ENCODE peak calls at places on chromosomes 13 and 19, in eight cellular contexts. M is heart left ventricle, H is Panc1, I is neural progenitor cell, Q is AG10803, F is fibroblast of lung, V is IMR-90, C is cardiac fibroblast. X is an unnamed sample.

GRCh38 chr19:47542030-47542475 is 27.2 kb upstream of the NAPA start:
- DNase-seq in Q (peak), V (peak), H (no peak), I (no peak), M (no peak), C (peak), F (peak), X (no peak)

GRCh38 chr19:50646074-50646807 is 3.0 kb upstream of the C19orf81 start:
- DNase-seq in Q (peak), H (no peak), C (peak), F (peak), I (no peak), M (no peak), V (peak), X (no peak)

GRCh38 chr19:47374876-47375693 is 26.0 kb downstream of the DHX34 start:
- DNase-seq in C (no peak), M (no peak), I (no peak), H (no peak), V (no peak), Q (no peak), F (no peak), X (no peak)

GRCh38 chr19:10033614-10034013 is 20.3 kb downstream of the RDH8 start:
- DNase-seq in Q (no peak), H (no peak), M (no peak), V (no peak), I (no peak), F (no peak), C (no peak), X (no peak)

GRCh38 chr19:32224371-32225244 is 120.8 kb upstream of the ZNF507 start:
- DNase-seq in F (peak), C (peak), V (peak), H (no peak), Q (peak), I (peak), M (peak), X (peak)

GRCh38 chr13:86174632-86175031 is 375.4 kb upstream of the SLITRK6 start:
- DNase-seq in V (no peak), F (no peak), C (no peak), I (no peak), M (no peak), H (no peak), Q (no peak), X (no peak)

GRCh38 chr19:2327773-2328400 is 499 bp downstream of the LSM7 start:
- DNase-seq in C (peak), I (peak), Q (peak), V (peak), F (peak), H (no peak), M (no peak), X (no peak)

GRCh38 chr19:31513841-31514240 is 164.6 kb upstream of the TSHZ3 start:
- DNase-seq in C (no peak), V (no peak), F (no peak), Q (no peak), H (no peak), I (no peak), M (no peak), X (no peak)

GRCh38 chr13:88450515-88450914 is 779.3 kb downstream of the SLITRK5 start:
- DNase-seq in H (no peak), Q (no peak), M (no peak), I (no peak), C (no peak), F (no peak), V (no peak), X (no peak)

GRCh38 chr19:12527034-12527836 is 24.0 kb downstream of the ZNF564 start:
- DNase-seq in Q (peak), I (peak), V (peak), H (no peak), C (peak), M (no peak), F (peak), X (no peak)

DNA sequence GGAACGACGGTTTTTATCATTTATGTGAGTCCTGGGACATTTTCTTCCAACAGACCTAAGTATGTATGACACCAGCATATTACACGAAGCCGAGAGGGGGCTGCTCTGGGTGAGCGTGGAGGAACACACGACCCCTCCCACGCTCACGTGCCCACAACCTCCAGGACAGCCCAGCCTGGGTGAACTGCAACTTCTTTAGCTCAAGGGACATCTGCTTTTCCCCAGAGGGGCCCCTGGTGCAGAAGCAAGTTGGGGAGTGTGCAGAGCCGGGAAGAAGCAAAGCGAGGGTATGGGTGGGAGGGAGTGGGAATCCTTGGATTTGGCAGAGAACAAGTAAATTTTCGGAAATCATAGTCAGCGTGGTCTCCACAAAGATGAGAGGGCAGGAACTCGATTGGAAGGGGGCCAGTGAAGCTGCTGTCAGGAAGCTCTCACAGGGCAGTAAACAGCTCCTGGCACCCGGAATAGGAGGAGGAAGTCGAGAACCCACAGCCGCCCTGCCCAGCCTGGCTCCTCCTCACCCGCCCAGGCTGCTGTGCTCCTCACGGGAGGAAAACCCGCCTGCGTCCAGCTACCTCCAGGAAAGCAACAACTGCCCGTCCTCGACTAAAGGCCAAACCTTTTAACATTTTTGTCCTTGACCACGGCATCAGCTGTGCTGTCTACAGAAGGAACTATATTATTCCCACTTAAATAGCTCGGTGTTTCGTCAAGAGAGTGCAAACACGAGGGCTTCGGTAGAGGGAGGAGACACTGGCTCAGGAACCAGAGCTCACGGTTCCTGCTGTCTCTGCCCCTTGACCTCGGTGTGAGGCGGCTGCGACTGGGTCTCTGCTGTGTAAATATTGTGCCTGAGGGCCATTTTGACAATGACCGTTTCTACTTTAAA is 17.2 kb upstream of the CFAP97D2 start:
- DNase-seq in V (peak), H (no peak), M (no peak), C (peak), F (peak), Q (peak), I (no peak), X (peak)
- H3K4me3 ChIP-seq in V (no peak), H (no peak), M (no peak), C (no peak), F (peak), Q (peak), I (no peak), X (no peak)

DNA sequence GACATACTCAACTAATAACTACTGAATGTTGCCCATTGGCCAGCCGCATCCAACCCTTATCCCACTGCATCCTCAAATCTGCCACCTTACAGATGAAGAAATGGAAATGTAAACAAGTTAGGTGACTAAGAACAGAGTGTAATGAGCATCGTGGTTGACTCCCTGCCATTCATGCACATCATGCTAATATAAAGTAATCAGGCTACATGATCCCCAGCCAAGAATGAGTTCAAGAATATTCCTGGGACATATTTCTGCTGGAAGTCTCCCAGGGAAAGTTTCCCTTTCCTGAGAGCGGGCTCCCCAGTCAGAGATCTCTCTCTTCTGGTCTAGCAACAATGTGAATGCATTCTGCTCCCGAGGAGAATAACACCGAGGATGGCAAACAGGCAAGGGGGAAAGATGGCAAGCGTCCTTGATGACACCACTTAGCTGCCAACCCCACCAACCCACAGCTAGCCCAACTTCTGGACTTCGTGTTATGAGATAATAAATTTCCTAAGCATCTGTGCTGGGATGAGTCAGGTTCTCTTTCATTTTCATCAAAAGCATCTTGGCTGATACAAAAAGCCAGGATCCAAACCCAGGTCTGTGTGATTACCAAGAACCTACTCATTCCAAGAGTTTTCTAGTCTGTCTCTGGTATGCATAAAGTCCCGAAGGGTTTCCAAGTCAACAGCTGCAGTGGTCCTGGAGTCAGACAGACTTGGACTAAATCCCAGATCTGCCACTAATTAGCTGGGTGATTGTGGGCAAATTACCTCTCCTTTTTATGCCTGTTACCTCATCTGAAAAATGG is 55.7 kb upstream of the SERP2 start:
- DNase-seq in V (peak), F (peak), H (no peak), I (no peak), C (no peak), M (no peak), Q (peak), X (no peak)
- H3K4me3 ChIP-seq in V (no peak), F (peak), H (no peak), I (no peak), C (no peak), M (no peak), Q (peak), X (peak)

GRCh38 chr19:58262922-58263296 is 15.8 kb upstream of the ZNF8 start:
- DNase-seq in M (no peak), C (no peak), V (no peak), F (no peak), H (no peak), Q (no peak), I (no peak), X (no peak)
- H3K4me3 ChIP-seq in M (no peak), C (no peak), V (no peak), F (no peak), H (no peak), Q (no peak), I (peak), X (no peak)

GRCh38 chr19:7730286-7731217 is 1.4 kb downstream of the CLEC4G start:
- DNase-seq in I (no peak), F (no peak), C (no peak), Q (no peak), V (no peak), H (no peak), M (no peak), X (no peak)
- H3K4me3 ChIP-seq in I (no peak), F (no peak), C (no peak), Q (no peak), V (no peak), H (no peak), M (no peak), X (no peak)

GRCh38 chr13:49134305-49134704 is 85.8 kb upstream of the MLNR start:
- DNase-seq in Q (no peak), F (no peak), I (no peak), H (no peak), M (no peak), V (no peak), C (no peak), X (no peak)
- H3K4me3 ChIP-seq in Q (no peak), F (no peak), I (no peak), H (no peak), M (no peak), V (no peak), C (no peak), X (no peak)

DNA sequence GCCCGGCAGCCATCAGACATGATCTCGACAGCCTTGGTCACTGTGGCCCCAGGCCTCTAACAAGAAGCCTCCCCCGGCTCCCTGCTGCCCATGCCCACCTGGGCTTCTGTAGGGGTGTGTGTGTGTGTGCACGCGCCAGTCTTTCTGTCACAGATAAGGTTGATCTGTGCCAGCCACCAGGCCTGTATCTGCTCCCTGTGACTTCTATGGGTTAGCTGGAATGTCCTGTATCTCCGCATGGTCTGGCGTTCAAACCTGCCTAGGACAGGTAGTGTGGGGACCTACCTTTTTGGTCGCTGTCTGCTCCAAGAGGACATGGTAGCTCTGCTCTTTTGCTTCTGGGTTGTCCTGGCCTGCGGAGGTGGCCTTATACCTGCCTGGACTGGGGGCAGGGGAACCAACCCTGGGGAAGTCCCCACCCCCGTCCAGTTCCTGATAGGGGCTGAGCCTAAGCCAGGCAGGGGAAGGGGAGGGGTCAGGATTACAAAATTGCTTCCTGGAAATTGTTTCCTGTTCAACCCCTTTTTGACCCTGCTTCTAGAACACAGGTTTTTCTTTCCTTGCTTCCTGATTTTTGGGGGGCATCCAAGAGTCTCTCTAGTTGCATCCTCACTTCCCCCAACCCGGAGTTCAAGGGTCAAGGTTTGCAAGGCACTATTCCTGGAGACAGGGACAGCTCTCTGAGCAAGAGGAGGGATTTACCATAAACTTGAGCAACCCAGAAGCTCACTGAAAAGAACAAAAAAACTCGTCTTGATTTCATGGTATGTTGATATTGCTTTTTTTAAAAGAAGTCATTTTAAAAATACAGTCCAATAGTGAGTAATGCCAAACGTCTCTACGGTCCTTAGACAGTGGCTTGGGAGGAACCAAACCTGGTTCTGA is at the start of gene LRG1:
- DNase-seq in Q (no peak), F (no peak), I (no peak), H (no peak), M (no peak), V (no peak), C (peak), X (no peak)
- H3K4me3 ChIP-seq in Q (no peak), F (no peak), I (no peak), H (no peak), M (no peak), V (no peak), C (no peak), X (no peak)

DNA sequence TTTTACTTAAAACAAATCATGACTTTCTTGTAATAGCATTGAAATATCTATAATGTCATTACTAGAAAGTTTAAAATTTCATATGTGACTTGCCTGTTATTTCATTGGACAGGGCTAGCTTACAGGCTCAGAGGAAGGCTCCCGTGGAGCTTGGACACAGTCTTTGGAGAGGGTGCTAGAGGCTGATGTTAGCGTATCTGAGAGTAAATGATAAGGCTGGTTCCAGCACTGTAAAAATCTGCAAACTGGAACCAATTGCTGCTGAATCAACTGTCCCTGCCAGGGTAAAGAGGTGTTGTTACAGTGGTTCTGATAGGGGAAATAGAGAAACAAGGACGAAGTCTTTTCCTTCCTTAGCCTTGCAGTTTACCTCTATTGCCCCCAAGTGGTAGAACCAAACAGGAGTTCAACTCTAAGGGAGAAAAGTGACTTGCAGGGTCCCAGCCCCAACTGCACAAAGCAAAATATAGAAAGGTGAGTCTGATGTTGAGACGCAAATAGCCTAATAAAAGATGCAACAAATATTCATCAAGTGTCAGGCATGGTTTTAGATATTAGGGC is 901.7 kb downstream of the DIAPH3 start:
- DNase-seq in M (no peak), I (peak), H (no peak), Q (no peak), V (peak), C (peak), F (no peak), X (no peak)
- H3K4me3 ChIP-seq in M (no peak), I (no peak), H (no peak), Q (no peak), V (no peak), C (no peak), F (no peak), X (no peak)

GRCh38 chr19:5681446-5682292 is 842 bp downstream of the HSD11B1L start:
- DNase-seq in C (no peak), H (no peak), Q (no peak), I (no peak), F (no peak), M (no peak), V (no peak), X (no peak)
- H3K4me3 ChIP-seq in C (peak), H (peak), Q (peak), I (peak), F (peak), M (peak), V (peak), X (peak)

GRCh38 chr19:49472936-49473335 is 1.1 kb upstream of the FLT3LG start:
- DNase-seq in H (no peak), I (no peak), V (no peak), C (no peak), M (no peak), Q (no peak), F (no peak), X (no peak)
- H3K4me3 ChIP-seq in H (no peak), I (no peak), V (no peak), C (no peak), M (no peak), Q (no peak), F (no peak), X (no peak)

GRCh38 chr19:41569481-41570150 is 6.3 kb upstream of the CEACAM21 start:
- DNase-seq in F (no peak), C (no peak), H (no peak), M (no peak), I (no peak), Q (no peak), V (no peak), X (no peak)

GRCh38 chr19:41570179-41570578 is 5.8 kb upstream of the CEACAM21 start:
- DNase-seq in F (no peak), C (no peak), I (no peak), H (no peak), Q (no peak), V (no peak), M (no peak), X (no peak)

GRCh38 chr19:41564515-41565383 is 11.2 kb upstream of the CEACAM21 start:
- DNase-seq in H (no peak), C (no peak), M (no peak), Q (no peak), F (no peak), I (peak), V (no peak), X (no peak)

GRCh38 chr19:41563847-41564514 is 12.0 kb upstream of the CEACAM21 start:
- DNase-seq in V (no peak), H (no peak), I (peak), F (no peak), C (no peak), M (no peak), Q (no peak), X (no peak)

GRCh38 chr19:41565384-41565730 is 10.6 kb upstream of the CEACAM21 start:
- DNase-seq in V (no peak), F (no peak), C (no peak), I (no peak), M (no peak), H (no peak), Q (no peak), X (no peak)
- H3K4me3 ChIP-seq in V (no peak), F (no peak), C (no peak), I (no peak), M (no peak), H (no peak), Q (no peak), X (no peak)